ENCODE peak calls at places on chromosomes 2 and 18, in seven cellular contexts. G, A, V, E, L, M and P are unnamed samples.

GRCh38 chr2:27016801-27017325 is 15.9 kb upstream of the TMEM214 start:
- DNase-seq in L (peak; percentile 72), V (peak; percentile 68), M (peak; percentile 7), A (peak; percentile 33), G (peak; percentile 73), E (peak; percentile 81), P (peak; percentile 71)

GRCh38 chr18:61606068-61606660 is 272.9 kb downstream of the CDH20 start:
- DNase-seq in G (no peak), V (no peak), L (peak; percentile 56), E (no peak), M (no peak), A (no peak), P (no peak)

GRCh38 chr18:63850010-63850409 is 37.5 kb upstream of the SERPINB2 start:
- DNase-seq in E (peak; percentile 14), M (no peak), V (no peak), L (no peak), A (no peak), G (peak; percentile 31), P (peak; percentile 16)

GRCh38 chr2:12636837-12637581 is 79.7 kb upstream of the TRIB2 start:
- DNase-seq in L (no peak), M (no peak), A (no peak), G (no peak), V (no peak), E (no peak), P (no peak)

GRCh38 chr18:68797901-68798300 is at the start of gene CCDC102B:
- DNase-seq in V (no peak), L (no peak), G (no peak), E (no peak), A (no peak), M (no peak), P (no peak)

GRCh38 chr18:24160086-24160485 is 21.2 kb downstream of the CABYR start:
- DNase-seq in A (no peak), E (no peak), L (no peak), M (no peak), V (no peak), G (no peak), P (no peak)

GRCh38 chr2:162196611-162197010 is 44.6 kb upstream of the GCG start:
- DNase-seq in V (peak; percentile 11), E (no peak), A (no peak), G (no peak), L (no peak), M (no peak), P (no peak)

GRCh38 chr2:220572385-220572784 is 945.0 kb downstream of the SLC4A3 start:
- DNase-seq in M (no peak), L (no peak), G (no peak), E (no peak), A (no peak), V (no peak), P (no peak)

GRCh38 chr18:70368903-70369302 is 80.1 kb downstream of the SOCS6 start:
- DNase-seq in V (no peak), M (no peak), A (no peak), G (no peak), E (no peak), L (no peak), P (no peak)

GRCh38 chr2:30628341-30628740 is 178.9 kb downstream of the CAPN13 start:
- DNase-seq in A (no peak), G (no peak), E (no peak), M (no peak), L (no peak), V (no peak), P (no peak)

GRCh38 chr2:181673178-181673577 is 7.1 kb downstream of the NEUROD1 start:
- DNase-seq in E (no peak), A (no peak), V (no peak), L (no peak), G (no peak), M (no peak), P (no peak)

GRCh38 chr2:407630-408029 is 119.7 kb upstream of the ALKAL2 start:
- DNase-seq in E (no peak), L (no peak), V (no peak), G (no peak), M (no peak), A (no peak), P (no peak)

GRCh38 chr2:120983344-120983743 is 247.7 kb downstream of the GLI2 start:
- DNase-seq in L (no peak), E (no peak), V (no peak), A (no peak), G (no peak), M (no peak), P (no peak)

GRCh38 chr2:223599646-223600009 is 2.5 kb downstream of the SCG2 start:
- DNase-seq in V (no peak), E (no peak), A (no peak), L (no peak), G (no peak), M (no peak), P (no peak)

GRCh38 chr2:237512774-237513466 is 25.9 kb downstream of the MLPH start:
- DNase-seq in G (peak; percentile 84), L (peak; percentile 87), A (peak; percentile 73), M (peak; percentile 18), E (peak; percentile 90), V (peak; percentile 89), P (peak; percentile 85)

GRCh38 chr2:204483497-204484164 is 61.6 kb upstream of the PARD3B start:
- DNase-seq in G (no peak), A (no peak), E (peak; percentile 10), L (no peak), M (no peak), V (no peak), P (no peak)

GRCh38 chr2:127463155-127463991 is 45.1 kb downstream of the PROC start:
- DNase-seq in G (no peak), L (no peak), A (no peak), M (no peak), V (no peak), E (peak; percentile 26), P (no peak)

GRCh38 chr2:240219208-240219890 is 78.9 kb upstream of the OTOS start:
- DNase-seq in M (no peak), A (no peak), E (no peak), L (no peak), G (no peak), V (no peak), P (no peak)

GRCh38 chr2:15901095-15901807 is 39.1 kb upstream of the MYCN start:
- DNase-seq in G (no peak), L (no peak), V (no peak), A (no peak), E (no peak), M (no peak), P (no peak)

GRCh38 chr2:233705911-233706506 is 6.7 kb upstream of the UGT1A5 start:
- DNase-seq in V (no peak), E (no peak), A (no peak), L (no peak), G (no peak), M (no peak), P (no peak)

GRCh38 chr18:33440011-33440383 is 524 bp downstream of the CCDC178 start:
- DNase-seq in G (no peak), M (no peak), L (peak; percentile 46), E (peak; percentile 87), V (peak; percentile 22), A (no peak), P (peak; percentile 8)

GRCh38 chr2:235414422-235414821 is 79.4 kb upstream of the AGAP1 start:
- DNase-seq in V (no peak), G (no peak), A (no peak), L (no peak), E (no peak), M (no peak), P (no peak)

GRCh38 chr2:18522484-18523146 is 37.8 kb downstream of the RDH14 start:
- DNase-seq in G (no peak), A (no peak), M (no peak), V (no peak), E (no peak), L (no peak), P (no peak)

GRCh38 chr2:108305901-108306300 is 17.2 kb downstream of the SULT1C2 start:
- DNase-seq in A (no peak), M (no peak), L (no peak), G (no peak), E (no peak), V (no peak), P (no peak)

GRCh38 chr2:162058973-162059668 is 14.9 kb downstream of the DPP4 start:
- DNase-seq in A (peak; percentile 25), G (no peak), V (no peak), M (no peak), L (no peak), E (no peak), P (no peak)

GRCh38 chr18:9109523-9109922 is 7.0 kb downstream of the NDUFV2 start:
- DNase-seq in G (no peak), V (no peak), A (no peak), E (no peak), L (no peak), M (no peak), P (no peak)

GRCh38 chr2:20221169-20221938 is 3.6 kb downstream of the SDC1 start:
- DNase-seq in G (no peak), E (no peak), A (no peak), V (peak; percentile 73), M (no peak), L (no peak), P (no peak)

GRCh38 chr18:57819119-57819518 is 16.0 kb upstream of the ATP8B1 start:
- DNase-seq in E (peak; percentile 65), L (no peak), A (no peak), G (no peak), M (no peak), V (no peak), P (no peak)

GRCh38 chr2:160305081-160305750 is 105.1 kb upstream of the ITGB6 start:
- DNase-seq in G (no peak), M (no peak), E (no peak), A (no peak), L (no peak), V (no peak), P (no peak)

GRCh38 chr2:26561918-26562810 is 79.0 kb downstream of the CIB4 start:
- DNase-seq in A (peak; percentile 65), L (peak; percentile 64), G (peak; percentile 84), E (peak; percentile 27), V (peak; percentile 41), M (no peak), P (no peak)